ENCODE peak calls at places on chromosomes 6 and 20, in eight cellular contexts. B is transverse colon, I is breast epithelium, Y is NB4, L is sigmoid colon, D is tibial nerve, K is IMR-90, T is HCT116. E is an unnamed sample.

GRCh38 chr20:33569290-33570094 is 79.6 kb downstream of the CBFA2T2 start:
- DNase-seq in B (no peak), I (no peak), Y (no peak), L (no peak), D (no peak), K (no peak), T (no peak), E (no peak)

GRCh38 chr20:62760536-62761057 is 35.7 kb upstream of the MRGBP start:
- DNase-seq in B (no peak), I (no peak), Y (no peak), L (no peak), D (no peak), K (no peak), T (no peak), E (no peak)

GRCh38 chr6:15881150-15881549 is 218.3 kb upstream of the DTNBP1 start:
- DNase-seq in B (no peak), I (no peak), Y (peak), L (no peak), D (peak), K (no peak), T (no peak), E (no peak)

GRCh38 chr6:18269253-18269652 is 4.9 kb upstream of the DEK start:
- DNase-seq in B (no peak), I (no peak), Y (peak), L (no peak), D (no peak), K (peak), T (no peak), E (peak)

GRCh38 chr6:21733311-21733710 is 139.8 kb downstream of the SOX4 start:
- DNase-seq in B (no peak), I (no peak), Y (no peak), L (no peak), D (no peak), K (peak), T (no peak), E (no peak)

GRCh38 chr6:95693108-95693507 is 115.8 kb downstream of the MANEA start:
- DNase-seq in B (no peak), I (no peak), Y (peak), L (no peak), D (no peak), K (no peak), T (no peak), E (no peak)

GRCh38 chr6:44243345-44243744 is 3.6 kb upstream of the HSP90AB1 start:
- DNase-seq in B (no peak), I (no peak), Y (no peak), L (no peak), D (no peak), K (no peak), T (no peak), E (no peak)

GRCh38 chr6:42904467-42904866 is 11.4 kb upstream of the PTCRA start:
- DNase-seq in B (no peak), I (no peak), Y (no peak), L (no peak), D (no peak), K (no peak), T (no peak), E (no peak)

GRCh38 chr6:26286168-26286854 is 78.7 kb upstream of the BTN3A2 start:
- DNase-seq in B (peak), I (peak), Y (peak), L (peak), D (peak), K (peak), T (no peak), E (no peak)

GRCh38 chr6:112225691-112226090 is 28.7 kb downstream of the LAMA4 start:
- DNase-seq in B (no peak), I (no peak), Y (no peak), L (no peak), D (no peak), K (peak), T (no peak), E (no peak)

GRCh38 chr6:110708295-110708965 is 106.8 kb downstream of the CDK19 start:
- DNase-seq in B (no peak), I (no peak), Y (peak), L (no peak), D (no peak), K (peak), T (no peak), E (no peak)

GRCh38 chr6:25192562-25192961 is 86.6 kb upstream of the CARMIL1 start:
- DNase-seq in B (no peak), I (no peak), Y (no peak), L (no peak), D (no peak), K (peak), T (no peak), E (no peak)

GRCh38 chr6:12275084-12275483 is 15.1 kb upstream of the EDN1 start:
- DNase-seq in B (no peak), I (no peak), Y (peak), L (no peak), D (no peak), K (no peak), T (no peak), E (no peak)

GRCh38 chr6:28081486-28081751 is 1.1 kb downstream of the ZNF165 start:
- DNase-seq in B (peak), I (no peak), Y (peak), L (no peak), D (no peak), K (no peak), T (no peak), E (peak)

GRCh38 chr6:118869894-118870665 is 23.9 kb upstream of the ASF1A start:
- DNase-seq in B (no peak), I (no peak), Y (no peak), L (no peak), D (no peak), K (no peak), T (no peak), E (no peak)

GRCh38 chr20:61806995-61807394 is 258.7 kb downstream of the TAF4 start:
- DNase-seq in B (no peak), I (no peak), Y (no peak), L (no peak), D (no peak), K (no peak), T (no peak), E (no peak)

GRCh38 chr6:126167726-126168125 is 172.2 kb upstream of the CENPW start:
- DNase-seq in B (no peak), I (no peak), Y (no peak), L (no peak), D (no peak), K (peak), T (no peak), E (no peak)

GRCh38 chr20:40966103-40966502 is 62.5 kb upstream of the TOP1 start:
- DNase-seq in B (no peak), I (no peak), Y (peak), L (peak), D (no peak), K (no peak), T (no peak), E (no peak)

GRCh38 chr6:21587925-21588811 is 5.4 kb upstream of the SOX4 start:
- DNase-seq in B (peak), I (peak), Y (peak), L (peak), D (peak), K (peak), T (peak), E (peak)

GRCh38 chr20:33539129-33539528 is 49.2 kb downstream of the CBFA2T2 start:
- DNase-seq in B (no peak), I (no peak), Y (no peak), L (no peak), D (no peak), K (peak), T (no peak), E (no peak)

GRCh38 chr20:48615871-48616270 is 211.9 kb downstream of the PREX1 start:
- DNase-seq in B (no peak), I (peak), Y (no peak), L (no peak), D (no peak), K (no peak), T (no peak), E (no peak)

GRCh38 chr6:37222125-37222967 is 35.2 kb upstream of the TBC1D22B start:
- DNase-seq in B (peak), I (peak), Y (peak), L (peak), D (no peak), K (peak), T (peak), E (peak)
- TF ChIP-seq POLR2A in B (no peak), I (no peak), Y (no peak), L (no peak), D (no peak), K (no peak), T (no peak), E (no peak)

DNA sequence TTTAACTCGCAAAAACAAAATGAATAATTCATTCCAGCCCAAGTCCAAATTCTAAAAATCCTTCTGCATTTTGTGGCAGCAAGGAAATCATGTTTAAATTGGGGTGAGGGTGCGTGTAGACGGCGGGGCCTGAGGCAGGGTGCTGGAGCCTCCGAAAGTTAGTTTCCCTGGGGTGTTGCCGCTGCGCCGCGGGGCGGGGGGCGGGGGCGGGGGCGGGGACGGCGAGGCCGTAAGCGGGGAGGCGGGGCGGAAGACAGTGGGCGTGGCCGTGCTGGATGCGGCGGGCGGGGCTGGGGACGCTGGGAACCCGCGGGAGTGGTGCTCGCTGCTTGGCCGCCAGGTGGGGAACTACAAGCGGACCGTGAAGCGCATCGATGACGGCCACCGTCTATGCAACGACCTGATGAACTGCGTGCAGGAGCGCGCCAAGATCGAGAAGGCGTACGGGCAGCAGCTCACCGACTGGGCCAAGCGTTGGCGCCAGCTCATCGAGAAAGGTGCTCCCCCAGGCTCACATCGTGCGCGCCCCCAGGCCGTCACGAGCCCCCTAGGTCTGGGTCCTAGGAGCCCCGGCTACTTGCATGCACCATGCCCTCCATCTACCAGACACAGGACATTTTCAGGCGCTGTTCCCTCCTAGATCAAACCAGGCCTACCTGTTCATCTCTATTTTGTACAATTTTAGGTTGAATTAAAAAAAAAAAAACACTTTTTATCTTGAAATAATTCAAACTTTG is 29.0 kb downstream of the SPDEF start:
- DNase-seq in B (peak), I (peak), Y (peak), L (peak), D (peak), K (peak), T (peak), E (peak)
- TF ChIP-seq POLR2A in B (no peak), I (no peak), Y (no peak), L (no peak), D (no peak), K (no peak), T (no peak), E (no peak)

GRCh38 chr20:47317127-47317895 is 39.2 kb downstream of the ZMYND8 start:
- DNase-seq in B (peak), I (peak), Y (peak), L (peak), D (peak), K (peak), T (peak), E (peak)

GRCh38 chr20:47319517-47320252 is 36.8 kb downstream of the ZMYND8 start:
- DNase-seq in B (peak), I (peak), Y (peak), L (peak), D (no peak), K (peak), T (peak), E (no peak)

GRCh38 chr20:47316776-47317126 is 39.7 kb downstream of the ZMYND8 start:
- DNase-seq in B (no peak), I (no peak), Y (no peak), L (no peak), D (no peak), K (no peak), T (no peak), E (no peak)

GRCh38 chr20:47318027-47318595 is 38.4 kb downstream of the ZMYND8 start:
- DNase-seq in B (peak), I (no peak), Y (peak), L (peak), D (no peak), K (peak), T (no peak), E (no peak)

DNA sequence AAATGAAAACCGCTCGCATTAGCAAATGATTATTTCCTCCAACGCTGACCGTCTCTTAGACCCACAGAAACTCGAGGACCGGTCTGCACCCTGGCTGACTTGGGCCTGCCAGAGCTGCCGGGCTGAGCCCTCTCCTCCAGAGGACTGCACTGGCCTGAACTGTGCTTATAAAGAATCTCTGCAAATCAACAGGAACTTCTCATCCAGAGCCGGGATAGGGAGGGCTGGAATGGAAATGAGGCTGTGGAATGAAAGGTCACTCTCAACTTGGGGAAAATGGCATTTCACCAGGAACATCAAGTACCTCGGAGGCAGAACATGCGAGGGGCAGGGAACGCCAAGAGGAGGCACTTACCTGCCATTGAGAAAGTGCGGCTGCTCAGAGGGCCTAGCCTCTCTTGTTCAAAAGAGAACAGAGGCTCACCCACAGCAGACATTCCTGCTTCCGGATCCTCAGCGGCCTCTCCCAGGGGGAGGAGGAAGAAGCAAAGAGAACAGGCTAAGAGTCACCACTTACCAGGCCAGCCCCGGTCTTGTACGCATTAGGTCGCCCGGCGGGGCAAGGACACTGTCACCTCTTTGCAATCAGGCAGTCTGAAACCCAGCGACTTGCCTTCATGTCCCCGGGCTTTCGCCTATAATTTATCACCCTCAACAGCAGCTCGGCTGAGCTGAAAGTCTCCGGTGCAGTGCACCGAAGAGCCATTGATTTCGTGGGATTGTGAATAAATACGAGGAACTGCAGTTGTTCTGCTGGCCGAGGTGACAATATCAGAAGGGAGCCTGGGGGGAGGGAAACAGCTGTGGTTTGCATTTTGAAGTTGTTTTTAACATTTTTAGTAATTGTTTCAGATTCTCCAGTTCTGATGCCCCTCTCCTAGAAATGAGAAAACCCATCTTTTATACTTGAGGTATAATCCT is 37.6 kb downstream of the ZMYND8 start:
- DNase-seq in B (peak), I (peak), Y (peak), L (peak), D (peak), K (peak), T (no peak), E (no peak)
- TF ChIP-seq POLR2A in B (peak), I (peak), Y (no peak), L (peak), D (peak), K (peak), T (no peak), E (no peak)

GRCh38 chr20:13995841-13996240 is 525 bp downstream of the MACROD2 start:
- DNase-seq in B (peak), I (no peak), Y (no peak), L (peak), D (no peak), K (no peak), T (no peak), E (no peak)

GRCh38 chr20:13996265-13996664 is 949 bp downstream of the MACROD2 start:
- DNase-seq in B (no peak), I (no peak), Y (no peak), L (no peak), D (no peak), K (no peak), T (no peak), E (no peak)

GRCh38 chr20:13991311-13991710 is 897 bp upstream of the SEL1L2 start:
- DNase-seq in B (no peak), I (no peak), Y (no peak), L (no peak), D (no peak), K (no peak), T (no peak), E (no peak)

GRCh38 chr20:13990465-13990864 is at the start of gene SEL1L2:
- DNase-seq in B (no peak), I (no peak), Y (no peak), L (no peak), D (no peak), K (no peak), T (no peak), E (no peak)

DNA sequence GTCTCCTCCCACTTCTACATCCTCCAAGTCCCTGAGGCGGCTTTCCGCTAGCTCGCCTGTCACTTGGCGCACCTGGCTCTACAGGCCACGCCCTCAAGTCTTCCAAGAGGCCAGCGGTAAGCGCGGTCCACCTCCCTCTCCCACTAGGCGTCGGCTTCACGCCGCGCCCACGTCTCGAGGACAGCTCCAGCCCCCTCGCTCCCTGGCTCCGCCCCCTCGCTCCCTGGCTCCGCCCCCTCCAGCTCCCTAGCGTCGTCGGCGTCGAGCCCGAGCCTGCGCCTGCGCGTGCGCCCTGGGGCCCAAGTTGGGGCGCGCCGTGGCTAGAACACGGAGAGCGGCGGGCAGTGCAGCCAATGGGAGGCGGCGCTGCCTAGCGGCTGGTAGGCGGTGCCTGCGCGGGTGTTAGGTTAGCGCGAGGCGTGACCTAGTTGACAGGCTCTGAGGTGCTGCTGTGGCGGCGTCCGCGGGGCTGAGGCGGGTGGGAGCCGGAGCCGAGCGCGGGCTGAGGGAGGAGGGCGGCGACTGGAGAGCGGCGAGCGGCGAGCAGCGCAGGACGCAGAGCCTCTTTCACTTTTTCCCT is at the start of gene MACROD2:
- DNase-seq in B (peak), I (peak), Y (no peak), L (peak), D (peak), K (peak), T (peak), E (no peak)
- TF ChIP-seq POLR2A in B (peak), I (no peak), Y (no peak), L (peak), D (peak), K (no peak), T (peak), E (no peak)

GRCh38 chr20:63973636-63974401 is 4.1 kb upstream of the ZNF512B start:
- DNase-seq in B (peak), I (peak), Y (peak), L (peak), D (peak), K (peak), T (peak), E (peak)

GRCh38 chr20:63976980-63977391 is 2.5 kb downstream of the SAMD10 start:
- DNase-seq in B (no peak), I (no peak), Y (no peak), L (peak), D (no peak), K (no peak), T (no peak), E (no peak)

GRCh38 chr20:63972312-63973159 is 2.8 kb upstream of the ZNF512B start:
- DNase-seq in B (peak), I (no peak), Y (no peak), L (peak), D (no peak), K (no peak), T (no peak), E (peak)

GRCh38 chr20:63973160-63973479 is 3.4 kb upstream of the ZNF512B start:
- DNase-seq in B (no peak), I (no peak), Y (no peak), L (no peak), D (no peak), K (no peak), T (no peak), E (no peak)

DNA sequence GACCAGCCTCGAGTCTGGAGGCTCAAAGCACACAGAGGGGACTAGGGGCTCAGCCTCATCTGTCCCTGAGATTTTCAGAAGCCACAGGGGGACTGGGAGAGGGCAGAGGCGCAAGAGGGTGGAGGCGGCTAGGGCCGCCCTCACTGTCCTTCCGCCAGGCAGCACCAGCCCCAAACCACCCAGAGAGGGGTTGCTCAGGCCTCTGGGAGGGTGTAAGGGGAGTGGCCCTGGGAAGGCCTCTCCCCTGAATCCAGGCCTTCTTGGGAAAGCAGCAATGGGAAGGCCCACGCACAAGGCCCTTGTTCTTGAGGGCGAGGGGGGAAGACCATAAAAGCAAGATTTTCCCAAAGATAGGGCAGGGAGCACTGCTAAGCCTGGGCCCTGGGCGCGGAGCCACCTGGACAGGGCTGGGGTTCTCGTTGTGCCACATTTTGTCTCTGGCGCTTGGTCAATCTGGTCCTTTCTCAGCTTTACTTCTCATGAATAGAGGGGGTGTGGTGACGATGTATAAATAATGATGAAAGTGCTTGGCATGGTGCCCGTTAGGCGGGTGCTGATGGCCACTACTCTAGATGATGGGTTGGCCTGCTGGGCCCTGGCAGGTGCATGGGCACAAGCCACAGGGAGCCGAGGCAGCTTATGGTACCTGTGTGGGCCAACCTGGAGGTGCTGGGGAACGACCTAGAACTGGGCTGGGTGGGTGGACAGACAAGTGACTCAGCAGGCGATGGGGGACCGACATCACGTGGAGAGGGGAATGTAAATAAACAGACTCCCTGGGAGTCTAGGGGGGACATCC is 4.8 kb downstream of the SAMD10 start:
- DNase-seq in B (no peak), I (no peak), Y (no peak), L (peak), D (no peak), K (peak), T (no peak), E (no peak)
- TF ChIP-seq POLR2A in B (no peak), I (no peak), Y (no peak), L (no peak), D (no peak), K (no peak), T (no peak), E (no peak)